ENCODE peak calls at places on chromosome 2, in six cellular contexts. L is psoas muscle, W is right atrium auricular region, D is AG04450, J is MM.1S, C is K562. S is an unnamed sample. For H3K9me3, the result is how much of the 10 kb centered on the place peaks cover.

GRCh38 chr2:160538559-160539355 is 45.1 kb upstream of the RBMS1 start:
- DNase-seq in J (no peak), D (no peak), C (no peak), L (no peak), W (no peak), S (no peak)

GRCh38 chr2:15145046-15145817 is 415.9 kb downstream of the NBAS start:
- DNase-seq in L (no peak), J (no peak), C (no peak), D (no peak), W (no peak), S (no peak)

GRCh38 chr2:43026451-43027102 is 199.8 kb downstream of the ZFP36L2 start:
- DNase-seq in D (no peak), C (no peak), L (no peak), J (no peak), W (no peak), S (no peak)

GRCh38 chr2:74845217-74845751 is 11.4 kb downstream of the HK2 start:
- DNase-seq in W (peak), J (no peak), C (no peak), D (peak), L (peak), S (no peak)

GRCh38 chr2:15800489-15801329 is 139.6 kb upstream of the MYCN start:
- DNase-seq in J (no peak), C (no peak), D (no peak), L (no peak), W (no peak), S (no peak)

GRCh38 chr2:224056889-224057288 is 17.8 kb upstream of the SERPINE2 start:
- DNase-seq in L (no peak), D (no peak), J (no peak), C (no peak), W (no peak), S (no peak)

GRCh38 chr2:217820066-217820819 is 182.6 kb downstream of the TNS1 start:
- DNase-seq in D (no peak), C (no peak), L (no peak), J (no peak), W (no peak), S (no peak)

GRCh38 chr2:32832821-32833220 is 113.9 kb upstream of the LTBP1 start:
- DNase-seq in W (no peak), J (no peak), D (peak), C (no peak), L (no peak), S (no peak)

GRCh38 chr2:96815326-96816126 is 542 bp upstream of the CNNM3 start:
- DNase-seq in W (no peak), L (no peak), D (no peak), C (no peak), J (peak), S (peak)

GRCh38 chr2:120955427-120955826 is 219.8 kb downstream of the GLI2 start:
- DNase-seq in D (no peak), W (no peak), J (no peak), C (no peak), L (no peak), S (no peak)

GRCh38 chr2:219551412-219551811 is 7.6 kb downstream of the TMEM198 start:
- DNase-seq in C (peak), D (no peak), W (no peak), J (no peak), L (no peak), S (no peak)

GRCh38 chr2:9473985-9474360 is 378 bp upstream of the IAH1 start:
- DNase-seq in D (no peak), J (no peak), L (peak), W (peak), C (no peak), S (peak)

GRCh38 chr2:33373986-33374385 is 102.5 kb upstream of the RASGRP3 start:
- DNase-seq in C (no peak), D (no peak), L (no peak), W (no peak), J (no peak), S (no peak)

GRCh38 chr2:213010106-213010779 is 141.2 kb downstream of the IKZF2 start:
- DNase-seq in D (no peak), J (no peak), W (no peak), L (no peak), C (no peak), S (no peak)

GRCh38 chr2:222733846-222734689 is 62.6 kb downstream of the MOGAT1 start:
- DNase-seq in W (peak), D (no peak), L (no peak), J (no peak), C (no peak), S (no peak)

GRCh38 chr2:151849413-151850010 is 21.3 kb upstream of the ARL5A start:
- DNase-seq in L (no peak), D (no peak), W (no peak), C (no peak), J (no peak), S (no peak)

GRCh38 chr2:48693066-48693465 is 62.5 kb downstream of the LHCGR start:
- DNase-seq in D (no peak), J (no peak), W (no peak), C (no peak), L (no peak), S (no peak)

GRCh38 chr2:67694464-67694863 is 297.3 kb downstream of the ETAA1 start:
- DNase-seq in L (no peak), C (no peak), W (no peak), D (no peak), J (peak), S (no peak)

GRCh38 chr2:131542438-131543384 is 15.0 kb downstream of the CCDC74A start:
- DNase-seq in C (no peak), D (no peak), L (no peak), W (no peak), J (no peak), S (no peak)

GRCh38 chr2:46117379-46117778 is 179.8 kb upstream of the EPAS1 start:
- DNase-seq in J (no peak), W (no peak), C (no peak), L (no peak), D (no peak), S (no peak)

GRCh38 chr2:179354739-179355537 is 90.3 kb upstream of the SESTD1 start:
- DNase-seq in L (no peak), J (no peak), W (no peak), D (no peak), C (no peak), S (no peak)

GRCh38 chr2:97870396-97870843 is 125.3 kb downstream of the TMEM131 start:
- DNase-seq in D (peak), C (no peak), J (peak), W (no peak), L (no peak), S (peak)

GRCh38 chr2:143762176-143762928 is 633.1 kb downstream of the ARHGAP15 start:
- DNase-seq in L (no peak), W (no peak), J (no peak), D (no peak), C (no peak), S (no peak)

GRCh38 chr2:143758629-143759330 is 629.6 kb downstream of the ARHGAP15 start:
- DNase-seq in D (no peak), J (no peak), L (no peak), C (no peak), W (no peak), S (no peak)

GRCh38 chr2:143754732-143755131 is 625.5 kb downstream of the ARHGAP15 start:
- DNase-seq in W (no peak), J (no peak), L (no peak), D (no peak), C (no peak), S (no peak)

DNA sequence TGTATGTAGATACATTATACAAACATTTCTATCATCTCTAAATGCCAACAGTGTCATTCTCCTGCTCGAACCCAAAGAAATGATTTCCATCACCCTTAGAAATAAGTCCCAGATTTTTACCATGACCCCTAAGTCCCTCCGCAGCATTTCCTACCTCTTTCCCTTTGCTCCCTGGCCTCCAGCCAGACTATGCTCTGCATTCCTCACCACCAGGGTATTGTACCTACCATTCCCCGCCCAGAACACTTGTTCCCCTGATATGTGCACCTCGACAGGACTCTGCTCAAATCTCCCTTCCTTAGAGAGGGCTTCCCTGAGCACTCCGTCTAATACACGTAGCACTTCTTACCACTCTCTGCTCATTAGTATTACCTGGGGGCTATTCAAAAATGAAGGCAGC is 630.2 kb downstream of the ARHGAP15 start:
- DNase-seq in W (no peak), L (no peak), D (no peak), C (no peak), J (no peak), S (no peak)
- H3K27ac ChIP-seq in W (no peak), L (no peak), D (no peak), C (no peak), J (no peak), S (no peak)

DNA sequence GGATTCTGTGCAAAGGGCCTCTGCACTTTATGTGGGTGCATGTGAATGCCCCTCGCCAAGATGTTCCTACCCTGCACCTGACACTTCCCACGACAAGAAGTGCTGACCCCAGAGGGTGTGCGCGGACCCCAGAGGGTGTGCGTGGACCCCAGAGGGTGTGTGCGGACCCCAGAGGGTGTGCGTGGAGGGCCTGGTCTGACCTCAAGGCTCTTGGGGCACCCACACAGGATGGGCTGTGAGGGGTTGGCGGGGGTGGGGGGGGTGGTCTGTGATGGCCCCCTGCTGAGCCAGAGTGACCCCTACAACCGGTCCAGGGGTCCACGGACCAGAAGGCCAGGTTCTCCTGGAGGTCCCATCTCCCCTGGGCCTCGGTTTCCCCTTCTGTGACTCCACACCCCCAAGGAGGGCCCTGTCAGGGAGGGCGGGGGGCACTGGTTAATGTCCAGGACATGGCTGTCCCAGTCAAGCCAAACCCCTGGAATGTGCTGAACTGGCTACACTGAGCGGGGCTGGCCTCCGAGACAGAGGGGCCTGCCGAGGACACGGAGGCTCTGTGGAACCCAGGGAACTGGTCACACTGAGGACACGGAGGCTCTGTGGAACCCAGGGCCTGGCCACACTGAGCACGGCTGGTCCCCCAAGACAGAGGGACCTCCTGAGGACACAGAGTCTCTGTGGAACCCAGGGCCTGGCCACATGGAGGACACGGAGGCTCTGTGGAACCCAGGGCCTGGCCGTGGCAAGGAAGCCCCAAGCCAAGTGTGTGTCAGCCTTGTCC is 3.1 kb downstream of the NEU4 start:
- DNase-seq in D (no peak), L (no peak), C (no peak), W (no peak), J (no peak), S (no peak)
- H3K4me3 ChIP-seq in D (no peak), L (no peak), C (no peak), W (no peak), J (no peak), S (no peak)

GRCh38 chr2:196137271-196137670 is 34.1 kb downstream of the STK17B start:
- DNase-seq in W (no peak), C (no peak), J (no peak), D (no peak), L (no peak), S (no peak)
- H3K9me3 ChIP-seq in W (under half), C (under half), J (under half), D (under half), L (under half), S (under half)

GRCh38 chr2:85557130-85557529 is 4.2 kb downstream of the GGCX start:
- DNase-seq in L (no peak), C (no peak), J (no peak), W (no peak), D (no peak), S (no peak)
- H3K27ac ChIP-seq in L (no peak), C (no peak), J (no peak), W (no peak), D (no peak), S (no peak)

GRCh38 chr2:174121178-174121577 is 127.2 kb downstream of the OLA1 start:
- DNase-seq in C (no peak), L (no peak), D (no peak), W (no peak), J (no peak), S (no peak)

GRCh38 chr2:174121612-174122011 is 126.7 kb downstream of the OLA1 start:
- DNase-seq in J (no peak), D (no peak), W (no peak), L (no peak), C (no peak), S (no peak)

GRCh38 chr2:174122185-174122584 is 126.1 kb downstream of the OLA1 start:
- DNase-seq in J (no peak), D (no peak), L (no peak), W (no peak), C (no peak), S (no peak)

GRCh38 chr2:174117951-174118930 is 130.1 kb downstream of the OLA1 start:
- DNase-seq in J (no peak), W (no peak), L (no peak), C (no peak), D (peak), S (no peak)

GRCh38 chr2:174120346-174120745 is 128.0 kb downstream of the OLA1 start:
- DNase-seq in W (no peak), L (no peak), C (no peak), D (no peak), J (no peak), S (no peak)
- H3K4me3 ChIP-seq in W (no peak), L (no peak), C (no peak), D (no peak), J (no peak), S (no peak)

GRCh38 chr2:234091883-234092282 is 41.4 kb downstream of the SPP2 start:
- DNase-seq in J (no peak), L (no peak), D (no peak), W (no peak), C (no peak), S (no peak)
- H3K9me3 ChIP-seq in J (under half), L (under half), D (under half), W (under half), C (under half), S (under half)

GRCh38 chr2:23769364-23769763 is 157.6 kb downstream of the ATAD2B start:
- DNase-seq in J (no peak), C (no peak), L (no peak), D (no peak), W (no peak), S (no peak)
- H3K27ac ChIP-seq in J (no peak), C (no peak), L (no peak), D (no peak), W (no peak), S (no peak)

GRCh38 chr2:39405364-39405763 is 31.7 kb downstream of the MAP4K3 start:
- DNase-seq in L (no peak), C (no peak), J (no peak), W (no peak), D (no peak), S (no peak)

GRCh38 chr2:39409697-39410389 is 27.2 kb downstream of the MAP4K3 start:
- DNase-seq in W (no peak), L (no peak), D (no peak), J (no peak), C (no peak), S (no peak)

GRCh38 chr2:39407516-39408296 is 29.4 kb downstream of the MAP4K3 start:
- DNase-seq in W (no peak), D (no peak), J (no peak), C (no peak), L (no peak), S (no peak)

GRCh38 chr2:39411186-39411944 is 25.7 kb downstream of the MAP4K3 start:
- DNase-seq in D (peak), W (no peak), C (no peak), L (no peak), J (no peak), S (no peak)

DNA sequence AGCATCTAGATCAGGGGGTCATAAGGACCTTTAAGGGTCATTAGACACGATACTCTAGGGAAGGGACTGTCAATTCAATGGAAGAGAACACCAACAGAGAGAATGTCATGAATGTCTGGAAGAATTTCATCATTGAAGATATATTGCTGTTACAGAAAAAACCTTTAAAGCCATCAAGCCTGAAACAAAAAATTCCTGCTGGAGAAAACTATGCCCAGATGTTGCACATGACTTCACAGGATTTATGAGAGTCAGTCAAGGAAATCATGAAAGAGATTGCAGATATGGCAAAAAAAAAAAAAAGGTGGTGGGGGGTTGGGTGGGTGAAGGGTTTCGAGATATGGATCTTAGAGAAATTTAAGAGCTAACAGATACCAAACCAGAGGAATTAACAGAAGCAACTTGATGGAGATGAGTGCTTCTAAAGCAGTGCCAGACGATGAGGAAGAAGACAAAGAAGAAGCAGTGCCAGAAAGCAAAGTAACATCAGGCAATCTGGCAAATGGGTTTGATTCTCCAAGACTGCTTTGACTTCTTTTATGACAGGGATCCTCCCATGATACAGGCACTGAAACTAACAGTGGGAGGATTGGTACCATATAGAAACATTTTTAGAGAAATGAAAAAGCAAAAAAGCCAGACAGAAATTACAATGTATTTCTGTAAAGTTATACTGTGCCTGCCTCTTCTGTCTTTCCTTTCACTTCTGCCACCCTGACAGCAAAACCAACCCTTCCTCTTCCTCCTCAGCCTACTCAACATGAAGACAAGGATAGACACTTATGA is 28.5 kb downstream of the MAP4K3 start:
- DNase-seq in L (no peak), W (no peak), C (no peak), J (peak), D (no peak), S (no peak)
- H3K4me3 ChIP-seq in L (peak), W (no peak), C (no peak), J (peak), D (no peak), S (no peak)

DNA sequence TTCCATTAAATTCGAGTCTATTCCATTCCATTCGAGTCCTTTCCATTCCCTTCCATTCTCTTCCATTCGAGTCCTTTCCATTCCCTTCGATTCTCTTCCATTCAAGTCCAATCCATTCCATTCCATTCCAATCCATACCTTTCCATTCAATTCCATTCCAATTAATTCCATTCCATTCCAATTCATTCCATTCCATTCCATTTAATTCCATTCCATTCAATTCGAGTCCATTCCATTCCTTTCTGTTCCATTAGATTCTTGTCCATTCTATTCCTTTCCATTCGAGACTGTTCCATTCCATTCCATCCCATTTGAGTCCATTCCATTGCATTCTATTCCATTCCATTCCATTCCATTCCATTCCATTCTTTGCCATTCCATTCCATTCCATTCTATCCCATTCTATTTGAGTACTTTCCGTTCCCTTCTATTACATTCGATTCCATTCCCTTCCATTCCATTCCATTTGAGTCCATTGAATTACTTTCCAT is 1130.0 kb downstream of the RPIA start:
- DNase-seq in W (no peak), C (no peak), D (no peak), L (no peak), J (no peak), S (no peak)
- H3K9me3 ChIP-seq in W (half or more), C (under half), D (half or more), L (under half), J (under half), S (half or more)

GRCh38 chr2:237440819-237441281 is 26.9 kb upstream of the COL6A3 start:
- DNase-seq in J (no peak), L (no peak), C (no peak), D (no peak), W (no peak), S (no peak)
- H3K27ac ChIP-seq in J (no peak), L (no peak), C (no peak), D (peak), W (peak), S (peak)